ENCODE peak calls at places on chromosomes 1 and 21, in five cellular contexts. F, I, H, E and Q are unnamed samples.

GRCh38 chr1:23718482-23718881 is 24.8 kb upstream of the ELOA start:
- DNase-seq in F (peak), H (peak), I (no peak), E (peak), Q (no peak)

GRCh38 chr1:81780705-81781454 is 19.9 kb upstream of the ADGRL2 start:
- DNase-seq in I (no peak), H (no peak), F (no peak), E (no peak), Q (no peak)

GRCh38 chr1:29649375-29650040 is 413.2 kb downstream of the PTPRU start:
- DNase-seq in F (no peak), I (no peak), E (peak), H (no peak), Q (no peak)

GRCh38 chr21:26614251-26614650 is 41.2 kb upstream of the CYYR1 start:
- DNase-seq in H (no peak), I (no peak), F (no peak), E (no peak), Q (no peak)

GRCh38 chr1:21295059-21295401 is 4.8 kb upstream of the ECE1 start:
- DNase-seq in I (no peak), F (no peak), H (no peak), E (no peak), Q (no peak)

GRCh38 chr1:201739054-201739453 is 89.9 kb upstream of the IPO9 start:
- DNase-seq in F (peak), H (no peak), E (no peak), I (no peak), Q (no peak)

GRCh38 chr1:88061106-88061829 is 622.8 kb upstream of the PKN2 start:
- DNase-seq in I (no peak), E (no peak), H (peak), F (peak), Q (no peak)

GRCh38 chr21:46005081-46005480 is 23.5 kb downstream of the COL6A1 start:
- DNase-seq in E (no peak), H (no peak), I (no peak), F (peak), Q (no peak)

GRCh38 chr1:167258858-167259257 is 38.2 kb downstream of the POU2F1 start:
- DNase-seq in F (no peak), I (no peak), H (no peak), E (no peak), Q (no peak)

GRCh38 chr1:167262820-167263219 is 42.1 kb downstream of the POU2F1 start:
- DNase-seq in E (no peak), F (no peak), H (no peak), I (no peak), Q (no peak)

GRCh38 chr1:167263344-167263743 is 42.7 kb downstream of the POU2F1 start:
- DNase-seq in F (no peak), H (no peak), E (no peak), I (no peak), Q (no peak)

GRCh38 chr1:167266965-167267364 is 46.3 kb downstream of the POU2F1 start:
- DNase-seq in F (no peak), I (no peak), E (no peak), H (no peak), Q (no peak)

GRCh38 chr1:167263784-167264464 is 43.2 kb downstream of the POU2F1 start:
- DNase-seq in E (no peak), F (no peak), I (no peak), H (no peak), Q (no peak)
- TF ChIP-seq GABPA in E (no peak), F (no peak), I (no peak), H (no peak), Q (no peak)

GRCh38 chr1:2255047-2255419 is 26.9 kb downstream of the SKI start:
- DNase-seq in I (no peak), F (no peak), E (no peak), H (no peak), Q (no peak)

GRCh38 chr1:2253797-2254480 is 25.8 kb downstream of the SKI start:
- DNase-seq in H (no peak), E (no peak), F (no peak), I (no peak), Q (no peak)

GRCh38 chr1:2256430-2257244 is 28.5 kb downstream of the SKI start:
- DNase-seq in H (no peak), F (no peak), I (no peak), E (no peak), Q (no peak)

GRCh38 chr1:2257245-2257627 is 29.1 kb downstream of the SKI start:
- DNase-seq in H (no peak), I (no peak), E (no peak), F (no peak), Q (no peak)

GRCh38 chr1:2255420-2256369 is 27.6 kb downstream of the SKI start:
- DNase-seq in I (peak), F (peak), E (no peak), H (peak), Q (peak)
- TF ChIP-seq REST in I (no peak), F (no peak), E (no peak), H (no peak), Q (no peak)

GRCh38 chr1:212782422-212783154 is 9.0 kb downstream of the NSL1 start:
- DNase-seq in I (no peak), H (peak), F (peak), E (no peak), Q (peak)
- TF ChIP-seq GABPA in I (no peak), H (no peak), F (no peak), E (no peak), Q (no peak)

GRCh38 chr1:10617318-10617717 is 142.6 kb downstream of the PEX14 start:
- DNase-seq in I (no peak), E (no peak), H (no peak), F (no peak), Q (no peak)
- TF ChIP-seq REST in I (no peak), E (no peak), H (no peak), F (no peak), Q (no peak)

DNA sequence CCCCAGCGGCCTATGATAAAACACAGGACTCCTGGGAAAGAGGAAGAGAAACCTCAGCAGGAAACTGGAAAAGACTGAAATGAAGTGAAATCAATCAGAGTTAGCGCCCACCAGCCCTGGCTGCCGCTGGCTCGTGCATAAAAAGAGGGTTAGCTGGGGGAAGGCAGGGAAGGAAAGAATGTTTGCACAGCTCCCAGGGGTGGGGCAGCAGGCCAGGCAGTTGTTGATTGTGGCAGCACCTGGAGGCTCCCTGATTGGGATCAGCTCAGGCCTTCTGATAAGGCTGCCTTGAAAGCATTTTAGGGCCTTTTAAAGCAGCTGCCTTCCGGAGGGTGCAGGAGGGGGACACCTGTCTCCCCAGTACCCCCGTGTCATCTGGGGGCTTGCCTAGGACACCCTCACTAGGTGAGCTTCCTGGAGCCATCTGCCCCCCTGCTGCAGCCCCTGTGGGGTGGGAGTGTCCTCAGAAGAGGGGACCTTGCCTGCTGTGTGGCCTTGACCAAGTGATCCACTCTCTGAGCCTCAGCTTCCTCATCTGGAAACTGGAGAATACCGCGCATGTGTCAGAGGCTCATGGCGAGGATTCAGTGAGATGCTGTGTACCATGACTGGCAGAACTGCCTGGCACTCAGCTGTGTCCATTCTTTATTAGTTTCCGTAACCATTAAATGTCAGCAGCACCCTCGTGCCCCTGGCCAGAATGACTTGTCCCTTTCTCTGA is 6.6 kb downstream of the EPHB2 start:
- DNase-seq in H (no peak), I (no peak), F (no peak), E (peak), Q (no peak)
- TF ChIP-seq GABPA in H (no peak), I (no peak), F (no peak), E (no peak), Q (no peak)